ENCODE peak calls at places on chromosomes 13 and 19, in six cellular contexts. R is GM23338, E is WTC11, O is H1, I is K562, B is HepG2. S is an unnamed sample.

GRCh38 chr13:30685987-30686386 is 49.4 kb upstream of the ALOX5AP start:
- DNase-seq in O (no peak), I (no peak), R (no peak), E (no peak), B (no peak), S (no peak)

GRCh38 chr13:42681394-42681793 is 100.0 kb upstream of the FAM216B start:
- DNase-seq in B (no peak), O (no peak), E (no peak), I (no peak), R (no peak), S (no peak)

GRCh38 chr19:39264306-39265290 is 3.6 kb upstream of the IFNL2 start:
- DNase-seq in R (peak; percentile 67), O (no peak), B (no peak), I (no peak), E (peak; percentile 59), S (no peak)

GRCh38 chr19:27794444-27795042 is 1418.4 kb downstream of the UQCRFS1 start:
- DNase-seq in R (peak; percentile 69), E (peak; percentile 23), B (peak; percentile 16), I (peak; percentile 24), O (no peak), S (no peak)

GRCh38 chr13:90453342-90453741 is 894.1 kb upstream of the MIR17HG start:
- DNase-seq in R (no peak), E (no peak), B (no peak), O (no peak), I (no peak), S (no peak)

GRCh38 chr19:1274081-1274851 is 1.1 kb upstream of the FAM174C start:
- DNase-seq in B (no peak), O (no peak), R (no peak), E (no peak), I (peak; percentile 57), S (no peak)

GRCh38 chr13:113176292-113176691 is 17.8 kb downstream of the PROZ start:
- DNase-seq in E (no peak), B (no peak), O (no peak), R (no peak), I (no peak), S (no peak)

GRCh38 chr13:45108716-45109706 is 11.3 kb upstream of the GTF2F2 start:
- DNase-seq in O (no peak), E (peak; percentile 54), R (peak; percentile 77), B (no peak), I (peak; percentile 17), S (peak; percentile 33)

GRCh38 chr13:48950507-48950886 is 25.2 kb upstream of the FNDC3A start:
- DNase-seq in E (no peak), O (no peak), I (no peak), R (no peak), B (peak; percentile 23), S (no peak)

DNA sequence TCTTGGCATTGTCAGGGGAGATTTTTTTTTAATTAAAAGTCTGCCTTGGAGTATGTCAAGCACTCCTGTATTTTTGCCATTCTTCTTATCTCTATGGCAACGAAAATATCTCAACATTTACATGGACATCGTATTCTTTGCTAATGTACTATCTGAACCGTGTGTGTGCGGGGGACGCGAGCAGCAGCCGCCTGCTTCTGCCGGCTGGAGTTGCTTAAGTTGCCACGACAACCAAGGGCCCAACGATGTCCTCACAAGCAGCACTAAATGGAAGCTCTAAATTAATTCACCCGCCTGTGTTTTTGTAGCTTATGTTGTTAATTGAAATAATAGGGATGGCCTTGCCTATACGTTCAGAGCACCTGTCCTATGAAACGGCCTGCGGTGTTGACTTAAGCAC is 309.5 kb downstream of the TEX29 start:
- DNase-seq in O (no peak), E (no peak), B (no peak), I (no peak), R (no peak), S (no peak)
- TF ChIP-seq CREB1 in O (no peak), E (no peak), B (no peak), I (no peak), R (no peak), S (no peak)

DNA sequence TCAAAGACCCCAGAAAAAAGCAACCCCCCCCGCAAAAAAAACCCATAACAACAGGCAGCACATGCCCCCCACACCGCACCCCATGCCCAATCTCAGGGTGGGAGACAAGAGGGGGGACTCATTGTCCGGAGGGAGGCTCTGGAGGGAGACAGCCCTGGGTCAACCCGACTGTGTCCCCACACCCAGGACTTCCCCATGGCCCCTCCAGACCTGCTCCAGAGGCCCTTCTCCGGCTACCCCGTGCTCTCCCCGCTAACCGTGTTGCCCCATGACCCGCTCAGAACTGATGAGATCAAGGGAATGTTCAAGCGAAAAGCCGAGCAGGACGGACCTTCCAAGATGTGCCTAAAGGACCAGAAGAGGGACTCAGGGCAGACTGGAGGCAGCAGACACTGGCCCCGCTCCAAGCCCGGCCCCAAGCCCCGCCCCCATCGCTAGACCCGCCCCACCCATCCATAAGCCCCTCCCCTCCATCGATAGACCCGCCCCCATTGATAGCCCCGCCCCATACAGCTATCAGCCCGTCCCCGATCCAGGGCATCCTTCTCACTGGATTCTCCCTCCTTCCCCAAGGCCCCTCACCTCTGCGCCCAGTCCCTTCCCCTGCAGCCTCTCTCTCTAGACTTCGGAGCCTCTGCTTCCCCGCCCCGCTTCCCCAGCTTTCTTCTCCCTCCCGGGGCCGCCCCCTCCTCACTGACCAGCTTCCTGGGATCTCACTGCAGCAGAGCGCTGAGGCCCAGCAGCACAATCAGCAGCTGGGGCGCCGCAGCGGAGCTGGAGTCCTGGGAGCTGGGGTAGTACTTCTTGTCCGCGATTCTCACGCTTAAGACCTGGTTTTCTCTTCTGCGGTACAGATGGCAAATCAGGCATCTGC is 2.2 kb downstream of the BST2 start:
- DNase-seq in O (no peak), I (peak; percentile 98), R (peak; percentile 92), B (no peak), E (peak; percentile 77), S (no peak)
- TF ChIP-seq CREB1 in O (no peak), I (no peak), R (no peak), B (no peak), E (no peak), S (no peak)

DNA sequence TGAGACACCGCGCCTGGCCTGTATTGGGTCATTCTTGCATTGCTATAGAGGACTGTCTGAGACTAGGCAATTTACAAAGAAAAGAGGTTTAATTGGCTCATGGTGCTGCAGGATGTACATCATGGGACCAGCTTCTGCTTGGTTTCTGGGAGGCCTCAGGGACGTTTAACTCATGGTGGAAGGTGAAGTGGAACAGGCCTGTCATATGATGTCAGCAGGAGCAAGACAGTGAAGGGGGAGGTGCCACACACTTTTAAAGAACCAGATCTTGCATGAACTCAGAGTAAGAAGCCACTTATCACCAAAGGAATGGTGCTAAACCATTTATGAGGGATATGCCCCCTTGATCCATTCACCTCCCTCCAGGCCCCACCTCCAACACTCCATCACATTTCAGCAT is 18.7 kb downstream of the CARD8 start:
- DNase-seq in I (no peak), E (no peak), B (no peak), O (no peak), R (no peak), S (no peak)
- TF ChIP-seq CREB1 in I (no peak), E (no peak), B (no peak), O (no peak), R (no peak), S (no peak)

DNA sequence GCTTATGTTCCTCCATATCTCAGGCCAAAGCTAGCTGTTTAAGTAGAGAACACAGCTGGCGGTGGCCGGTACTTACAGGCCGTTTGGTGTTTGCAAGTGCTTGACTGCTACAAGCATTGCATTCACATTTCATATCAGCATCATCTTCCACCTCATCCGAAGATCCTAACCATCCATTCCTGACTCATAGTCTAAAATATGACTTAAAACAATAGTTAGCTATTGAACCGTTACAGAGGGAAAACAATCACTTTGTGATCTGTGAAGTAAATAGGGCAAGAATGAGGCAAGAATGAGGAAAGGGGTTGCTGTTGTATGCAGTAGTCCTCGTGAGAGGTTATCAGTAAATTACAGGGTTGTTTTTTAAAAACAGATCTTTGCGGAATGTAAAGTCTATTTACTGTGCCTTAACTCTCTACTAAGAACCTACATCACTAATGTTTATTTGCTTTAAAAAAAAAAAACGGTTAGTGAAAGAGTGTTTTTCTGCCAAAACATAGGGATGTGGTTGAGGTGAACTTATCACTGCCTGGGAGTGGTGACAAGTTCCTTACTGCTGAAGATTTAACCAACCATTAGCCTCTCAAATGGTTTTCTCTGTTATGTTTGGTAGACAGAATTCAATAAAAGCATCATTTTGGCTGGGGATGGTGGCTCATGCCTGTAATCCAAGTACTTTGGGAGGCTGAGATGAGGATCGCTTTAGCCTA is 21.6 kb upstream of the WDR88 start:
- DNase-seq in B (no peak), O (no peak), R (no peak), I (no peak), E (no peak), S (no peak)
- TF ChIP-seq CREB1 in B (no peak), O (no peak), R (no peak), I (no peak), E (no peak), S (no peak)

DNA sequence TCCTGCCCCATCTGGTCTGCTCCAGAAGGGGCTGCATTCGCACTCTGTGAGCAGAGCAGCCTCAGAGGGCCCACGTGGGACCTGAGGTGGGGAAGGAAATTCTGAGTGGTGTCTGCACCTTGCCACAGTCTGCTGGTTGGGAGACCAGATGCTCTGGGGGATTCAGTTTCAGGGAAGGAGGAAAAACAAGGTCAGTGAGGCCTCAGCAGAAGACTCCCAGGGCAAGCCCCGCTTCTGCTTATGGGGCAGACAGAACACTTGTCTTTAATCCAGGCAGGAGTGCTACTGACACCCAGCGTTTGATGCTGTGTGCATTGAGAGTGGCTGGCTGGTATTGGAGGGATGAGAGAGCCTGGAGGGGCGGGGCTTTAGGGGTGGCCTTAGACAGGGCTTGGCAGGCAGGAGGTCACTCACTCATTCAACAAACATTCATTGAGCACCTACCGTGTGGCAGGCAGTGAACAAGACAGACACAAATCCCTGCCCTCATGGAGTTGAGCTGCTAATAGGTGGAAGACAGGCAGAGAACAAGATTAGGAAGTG is 4.9 kb upstream of the CLEC17A start:
- DNase-seq in I (peak; percentile 21), B (no peak), E (no peak), R (peak; percentile 58), O (no peak), S (peak; percentile 53)
- TF ChIP-seq CREB1 in I (no peak), B (no peak), E (no peak), R (no peak), O (no peak), S (no peak)